ENCODE peak calls at places on chromosomes 11 and 22, in eight cellular contexts. One of them, this sample, is unnamed.

GRCh38 chr11:5274340-5274739 is 4.6 kb upstream of the HBE1 start:
- DNase-seq in activated CD4-positive, alpha-beta T cell treated with anti-CD3 and anti-CD28 coated beads, Interleukin-2, amount 10 ng/mL, durations not matched to agents 7 days and 5 days: no peak
- DNase-seq in GM13977: no peak
- DNase-seq in stimulated activated CD4-positive, alpha-beta T cell treated with anti-CD3 and anti-CD28 coated beads, Interleukin-12 subunit alpha, Interleukin-12 subunit beta, amount 100 ng/mL, for 48 hours: no peak
- DNase-seq in iris pigment epithelial cell: peak; percentile 30
- DNase-seq in nephron progenitor cell: no peak
- DNase-seq in CD8-positive, alpha-beta memory T cell: no peak
- DNase-seq in body of pancreas: no peak
- DNase-seq in this sample: no peak

GRCh38 chr11:68146704-68147474 is 25.7 kb upstream of the CHKA start:
- DNase-seq in body of pancreas: peak; percentile 93
- DNase-seq in stimulated activated CD4-positive, alpha-beta T cell treated with anti-CD3 and anti-CD28 coated beads, Interleukin-12 subunit alpha, Interleukin-12 subunit beta, amount 100 ng/mL, for 48 hours: no peak
- DNase-seq in GM13977: no peak
- DNase-seq in iris pigment epithelial cell: peak; percentile 32
- DNase-seq in nephron progenitor cell: no peak
- DNase-seq in CD8-positive, alpha-beta memory T cell: no peak
- DNase-seq in activated CD4-positive, alpha-beta T cell treated with anti-CD3 and anti-CD28 coated beads, Interleukin-2, amount 10 ng/mL, durations not matched to agents 7 days and 5 days: no peak
- DNase-seq in this sample: peak; percentile 47

GRCh38 chr11:444397-445144 is 2.8 kb upstream of the ANO9 start:
- DNase-seq in CD8-positive, alpha-beta memory T cell: no peak
- DNase-seq in iris pigment epithelial cell: peak; percentile 27
- DNase-seq in stimulated activated CD4-positive, alpha-beta T cell treated with anti-CD3 and anti-CD28 coated beads, Interleukin-12 subunit alpha, Interleukin-12 subunit beta, amount 100 ng/mL, for 48 hours: no peak
- DNase-seq in body of pancreas: peak; percentile 32
- DNase-seq in nephron progenitor cell: no peak
- DNase-seq in activated CD4-positive, alpha-beta T cell treated with anti-CD3 and anti-CD28 coated beads, Interleukin-2, amount 10 ng/mL, durations not matched to agents 7 days and 5 days: no peak
- DNase-seq in GM13977: no peak
- DNase-seq in this sample: peak; percentile 41

GRCh38 chr11:123483058-123483457 is 53.0 kb downstream of the GRAMD1B start:
- DNase-seq in nephron progenitor cell: no peak
- DNase-seq in CD8-positive, alpha-beta memory T cell: no peak
- DNase-seq in activated CD4-positive, alpha-beta T cell treated with anti-CD3 and anti-CD28 coated beads, Interleukin-2, amount 10 ng/mL, durations not matched to agents 7 days and 5 days: no peak
- DNase-seq in GM13977: no peak
- DNase-seq in body of pancreas: no peak
- DNase-seq in iris pigment epithelial cell: peak; percentile 86
- DNase-seq in stimulated activated CD4-positive, alpha-beta T cell treated with anti-CD3 and anti-CD28 coated beads, Interleukin-12 subunit alpha, Interleukin-12 subunit beta, amount 100 ng/mL, for 48 hours: peak; percentile 8
- DNase-seq in this sample: no peak

GRCh38 chr11:119167933-119168332 is 592 bp upstream of the NLRX1 start:
- DNase-seq in stimulated activated CD4-positive, alpha-beta T cell treated with anti-CD3 and anti-CD28 coated beads, Interleukin-12 subunit alpha, Interleukin-12 subunit beta, amount 100 ng/mL, for 48 hours: no peak
- DNase-seq in iris pigment epithelial cell: no peak
- DNase-seq in body of pancreas: no peak
- DNase-seq in GM13977: no peak
- DNase-seq in activated CD4-positive, alpha-beta T cell treated with anti-CD3 and anti-CD28 coated beads, Interleukin-2, amount 10 ng/mL, durations not matched to agents 7 days and 5 days: no peak
- DNase-seq in CD8-positive, alpha-beta memory T cell: no peak
- DNase-seq in nephron progenitor cell: no peak
- DNase-seq in this sample: no peak

GRCh38 chr11:91978747-91979146 is 245.9 kb upstream of the FAT3 start:
- DNase-seq in stimulated activated CD4-positive, alpha-beta T cell treated with anti-CD3 and anti-CD28 coated beads, Interleukin-12 subunit alpha, Interleukin-12 subunit beta, amount 100 ng/mL, for 48 hours: no peak
- DNase-seq in iris pigment epithelial cell: no peak
- DNase-seq in activated CD4-positive, alpha-beta T cell treated with anti-CD3 and anti-CD28 coated beads, Interleukin-2, amount 10 ng/mL, durations not matched to agents 7 days and 5 days: no peak
- DNase-seq in body of pancreas: no peak
- DNase-seq in GM13977: no peak
- DNase-seq in CD8-positive, alpha-beta memory T cell: no peak
- DNase-seq in nephron progenitor cell: no peak
- DNase-seq in this sample: no peak

GRCh38 chr11:116732740-116733385 is 39.9 kb downstream of the BUD13 start:
- DNase-seq in CD8-positive, alpha-beta memory T cell: peak; percentile 41
- DNase-seq in stimulated activated CD4-positive, alpha-beta T cell treated with anti-CD3 and anti-CD28 coated beads, Interleukin-12 subunit alpha, Interleukin-12 subunit beta, amount 100 ng/mL, for 48 hours: peak; percentile 47
- DNase-seq in iris pigment epithelial cell: peak; percentile 69
- DNase-seq in activated CD4-positive, alpha-beta T cell treated with anti-CD3 and anti-CD28 coated beads, Interleukin-2, amount 10 ng/mL, durations not matched to agents 7 days and 5 days: peak; percentile 67
- DNase-seq in body of pancreas: peak; percentile 64
- DNase-seq in GM13977: peak; percentile 89
- DNase-seq in nephron progenitor cell: peak; percentile 76
- DNase-seq in this sample: peak; percentile 84

GRCh38 chr11:104256525-104256924 is 92.6 kb upstream of the PDGFD start:
- DNase-seq in activated CD4-positive, alpha-beta T cell treated with anti-CD3 and anti-CD28 coated beads, Interleukin-2, amount 10 ng/mL, durations not matched to agents 7 days and 5 days: no peak
- DNase-seq in GM13977: no peak
- DNase-seq in body of pancreas: no peak
- DNase-seq in stimulated activated CD4-positive, alpha-beta T cell treated with anti-CD3 and anti-CD28 coated beads, Interleukin-12 subunit alpha, Interleukin-12 subunit beta, amount 100 ng/mL, for 48 hours: no peak
- DNase-seq in iris pigment epithelial cell: peak; percentile 34
- DNase-seq in CD8-positive, alpha-beta memory T cell: no peak
- DNase-seq in nephron progenitor cell: no peak
- DNase-seq in this sample: no peak

GRCh38 chr11:85813721-85814120 is 2.8 kb upstream of the SYTL2 start:
- DNase-seq in stimulated activated CD4-positive, alpha-beta T cell treated with anti-CD3 and anti-CD28 coated beads, Interleukin-12 subunit alpha, Interleukin-12 subunit beta, amount 100 ng/mL, for 48 hours: no peak
- DNase-seq in GM13977: no peak
- DNase-seq in CD8-positive, alpha-beta memory T cell: no peak
- DNase-seq in iris pigment epithelial cell: no peak
- DNase-seq in activated CD4-positive, alpha-beta T cell treated with anti-CD3 and anti-CD28 coated beads, Interleukin-2, amount 10 ng/mL, durations not matched to agents 7 days and 5 days: no peak
- DNase-seq in nephron progenitor cell: no peak
- DNase-seq in body of pancreas: no peak
- DNase-seq in this sample: no peak

GRCh38 chr22:30823015-30823370 is 128.3 kb downstream of the OSBP2 start:
- DNase-seq in activated CD4-positive, alpha-beta T cell treated with anti-CD3 and anti-CD28 coated beads, Interleukin-2, amount 10 ng/mL, durations not matched to agents 7 days and 5 days: no peak
- DNase-seq in GM13977: no peak
- DNase-seq in iris pigment epithelial cell: no peak
- DNase-seq in body of pancreas: no peak
- DNase-seq in nephron progenitor cell: peak; percentile 20
- DNase-seq in stimulated activated CD4-positive, alpha-beta T cell treated with anti-CD3 and anti-CD28 coated beads, Interleukin-12 subunit alpha, Interleukin-12 subunit beta, amount 100 ng/mL, for 48 hours: no peak
- DNase-seq in CD8-positive, alpha-beta memory T cell: no peak
- DNase-seq in this sample: no peak